ENCODE peak calls at places on chromosome 3, in five cellular contexts. K, L, B, Z and A are unnamed samples.

GRCh38 chr3:135989247-135989646 is 23.7 kb downstream of the PPP2R3A start:
- DNase-seq in K (no peak), L (no peak), B (peak; percentile 57), Z (no peak), A (no peak)

GRCh38 chr3:197001972-197002700 is 27.5 kb downstream of the MELTF start:
- DNase-seq in K (no peak), L (peak; percentile 24), B (no peak), Z (no peak), A (peak; percentile 53)

GRCh38 chr3:11706604-11707003 is 62.9 kb upstream of the VGLL4 start:
- DNase-seq in K (no peak), L (no peak), B (no peak), Z (no peak), A (no peak)

GRCh38 chr3:123419850-123420292 is 29.0 kb downstream of the ADCY5 start:
- DNase-seq in K (no peak), L (no peak), B (no peak), Z (no peak), A (peak; percentile 40)

GRCh38 chr3:193489949-193490348 is 64.7 kb downstream of the ATP13A4 start:
- DNase-seq in K (no peak), L (no peak), B (no peak), Z (no peak), A (no peak)

GRCh38 chr3:56536735-56537134 is 20.2 kb upstream of the CCDC66 start:
- DNase-seq in K (no peak), L (no peak), B (no peak), Z (no peak), A (no peak)

GRCh38 chr3:105835606-105836005 is 33.2 kb downstream of the CBLB start:
- DNase-seq in K (no peak), L (no peak), B (no peak), Z (no peak), A (peak; percentile 74)

GRCh38 chr3:10322355-10322715 is 1.4 kb upstream of the SEC13 start:
- DNase-seq in K (no peak), L (peak; percentile 13), B (no peak), Z (peak; percentile 33), A (no peak)

GRCh38 chr3:123678108-123678511 is 93.3 kb upstream of the HACD2 start:
- DNase-seq in K (no peak), L (peak; percentile 80), B (peak; percentile 90), Z (peak; percentile 69), A (no peak)

GRCh38 chr3:182722938-182723337 is 70.4 kb upstream of the ATP11B start:
- DNase-seq in K (no peak), L (no peak), B (no peak), Z (no peak), A (no peak)

GRCh38 chr3:34283743-34284142 is 485.3 kb downstream of the PDCD6IP start:
- DNase-seq in K (no peak), L (no peak), B (no peak), Z (no peak), A (no peak)

GRCh38 chr3:108251256-108251655 is 29.0 kb upstream of the IFT57 start:
- DNase-seq in K (no peak), L (no peak), B (no peak), Z (no peak), A (no peak)

GRCh38 chr3:134797080-134797801 is 2.2 kb downstream of the EPHB1 start:
- DNase-seq in K (no peak), L (no peak), B (peak; percentile 5), Z (no peak), A (peak; percentile 47)

GRCh38 chr3:106485202-106485601 is 616.4 kb upstream of the CBLB start:
- DNase-seq in K (no peak), L (no peak), B (peak; percentile 30), Z (no peak), A (no peak)

GRCh38 chr3:179713643-179714090 is 60.8 kb downstream of the USP13 start:
- DNase-seq in K (no peak), L (peak; percentile 97), B (no peak), Z (no peak), A (no peak)

GRCh38 chr3:141360888-141361598 is 7.3 kb upstream of the ZBTB38 start:
- DNase-seq in K (no peak), L (peak; percentile 94), B (peak; percentile 92), Z (peak; percentile 83), A (peak; percentile 52)

GRCh38 chr3:12303532-12303931 is 14.7 kb downstream of the PPARG start:
- DNase-seq in K (no peak), L (peak; percentile 95), B (peak; percentile 87), Z (peak; percentile 76), A (no peak)

GRCh38 chr3:115217678-115218451 is 70.8 kb upstream of the ZBTB20 start:
- DNase-seq in K (no peak), L (peak; percentile 83), B (peak; percentile 94), Z (peak; percentile 71), A (peak; percentile 59)

GRCh38 chr3:104564045-104564643 is 802.6 kb upstream of the ALCAM start:
- DNase-seq in K (peak; percentile 54), L (peak; percentile 67), B (peak; percentile 63), Z (peak; percentile 39), A (no peak)

GRCh38 chr3:112818289-112818688 is 28.4 kb downstream of the CD200R1L start:
- DNase-seq in K (no peak), L (peak; percentile 45), B (peak; percentile 50), Z (peak; percentile 25), A (no peak)

GRCh38 chr3:107962015-107962414 is 128.8 kb downstream of the CD47 start:
- DNase-seq in K (no peak), L (no peak), B (no peak), Z (no peak), A (no peak)

GRCh38 chr3:189355481-189356201 is 183.9 kb downstream of the TPRG1 start:
- DNase-seq in K (peak; percentile 40), L (peak; percentile 85), B (peak; percentile 82), Z (peak; percentile 93), A (no peak)

GRCh38 chr3:67648229-67648628 is 6.2 kb downstream of the SUCLG2 start:
- DNase-seq in K (no peak), L (no peak), B (no peak), Z (no peak), A (no peak)

GRCh38 chr3:60673123-60673522 is 578.1 kb downstream of the FHIT start:
- DNase-seq in K (no peak), L (no peak), B (no peak), Z (no peak), A (no peak)

GRCh38 chr3:66854752-66855151 is 143.4 kb upstream of the KBTBD8 start:
- DNase-seq in K (no peak), L (no peak), B (no peak), Z (no peak), A (no peak)

GRCh38 chr3:75140904-75141615 is 523.1 kb upstream of the FRG2C start:
- DNase-seq in K (no peak), L (no peak), B (no peak), Z (peak; percentile 9), A (no peak)

GRCh38 chr3:46717447-46718231 is at the start of gene PRSS50:
- DNase-seq in K (no peak), L (no peak), B (no peak), Z (no peak), A (no peak)

GRCh38 chr3:71345429-71346027 is 238.0 kb downstream of the FOXP1 start:
- DNase-seq in K (no peak), L (peak; percentile 59), B (peak; percentile 90), Z (peak; percentile 18), A (no peak)

GRCh38 chr3:99659032-99659431 is 20.6 kb downstream of the COL8A1 start:
- DNase-seq in K (no peak), L (peak; percentile 100), B (peak; percentile 97), Z (peak; percentile 94), A (no peak)